ENCODE peak calls at places on chromosomes 3 and 15, in six cellular contexts. W is GM12878; A is ureter; L is germinal center; H is activated T-cell treated with anti-CD3 and anti-CD28 coated beads for 1 hour; K is stimulated activated CD4-positive, alpha-beta T cell treated with anti-CD3 and anti-CD28 coated beads, Interleukin-4, amount 100 ng/mL, for 4 hours. X is an unnamed sample.

GRCh38 chr3:8366214-8366613 is 135.4 kb upstream of the LMCD1 start:
- DNase-seq in L (no peak), K (no peak), W (no peak), A (no peak), H (no peak), X (no peak)

GRCh38 chr3:150603888-150604319 is 783 bp downstream of the SELENOT start:
- DNase-seq in A (no peak), K (no peak), L (no peak), W (no peak), H (no peak), X (peak; percentile 55)

GRCh38 chr3:112009670-112010069 is 10.9 kb downstream of the TAGLN3 start:
- DNase-seq in A (no peak), H (no peak), K (no peak), W (no peak), L (no peak), X (no peak)

GRCh38 chr3:10511809-10512494 is 6.6 kb upstream of the ATP2B2 start:
- DNase-seq in K (no peak), H (no peak), A (no peak), L (no peak), W (no peak), X (no peak)

GRCh38 chr15:63381301-63382192 is at the start of gene CA12:
- DNase-seq in K (no peak), H (no peak), A (peak; percentile 62), W (no peak), L (peak; percentile 14), X (peak; percentile 66)

GRCh38 chr3:94417963-94418455 is 355.1 kb downstream of the NSUN3 start:
- DNase-seq in L (no peak), K (no peak), H (no peak), W (no peak), A (no peak), X (no peak)

GRCh38 chr3:16222547-16222946 is 42.2 kb downstream of the DPH3 start:
- DNase-seq in H (no peak), A (no peak), W (no peak), K (no peak), L (no peak), X (no peak)

GRCh38 chr3:78848392-78849288 is 919.2 kb downstream of the ROBO1 start:
- DNase-seq in W (no peak), H (no peak), A (no peak), L (no peak), K (no peak), X (no peak)

GRCh38 chr15:91908401-91908800 is 54.9 kb downstream of the SLCO3A1 start:
- DNase-seq in H (no peak), W (no peak), K (no peak), A (no peak), L (no peak), X (no peak)

GRCh38 chr3:107430214-107431047 is 53.2 kb downstream of the CCDC54 start:
- DNase-seq in A (no peak), K (no peak), W (no peak), H (no peak), L (peak; percentile 14), X (peak; percentile 37)

GRCh38 chr3:9279959-9280358 is 30.5 kb upstream of the SRGAP3 start:
- DNase-seq in W (no peak), A (no peak), K (no peak), L (no peak), H (no peak), X (no peak)

X was measured in NCI-H2171 treated with DMSO at 0.1 percent for 48 hours.